ENCODE peak calls at places on chromosomes 11 and 22, in nine cellular contexts. R is ELR; I is GM23338; T is stimulated activated naive CD4-positive, alpha-beta T cell; H is HEK293T; W is activated T-cell treated with anti-CD3 and anti-CD28 coated beads, Interleukin-2, amount 50 U/mL, for 72 hours; L is substantia nigra; M is NCI-H1048; X is stimulated activated CD8-positive, alpha-beta memory T cell treated with anti-CD3 and anti-CD28 coated beads, Interleukin-4, amount 100 ng/mL, for 1 hour. D is an unnamed sample.

GRCh38 chr11:77525455-77526091 is 51.7 kb upstream of the PAK1 start:
- DNase-seq in R (no peak), I (no peak), T (no peak), H (no peak), W (no peak), L (no peak), M (no peak), X (no peak), D (no peak)

GRCh38 chr11:86202013-86202336 is 42.6 kb upstream of the EED start:
- DNase-seq in R (no peak), I (no peak), T (no peak), H (no peak), W (no peak), L (no peak), M (no peak), X (no peak), D (no peak)

GRCh38 chr11:57645716-57646085 is 4.0 kb downstream of the YPEL4 start:
- DNase-seq in R (no peak), I (peak), T (no peak), H (no peak), W (no peak), L (no peak), M (no peak), X (no peak), D (no peak)

GRCh38 chr22:38952382-38952993 is 4.9 kb upstream of the APOBEC3A start:
- DNase-seq in R (no peak), I (no peak), T (no peak), H (no peak), W (no peak), L (no peak), M (no peak), X (no peak), D (no peak)

GRCh38 chr22:27492566-27493201 is 308.9 kb downstream of the MN1 start:
- DNase-seq in R (peak), I (no peak), T (no peak), H (no peak), W (no peak), L (no peak), M (no peak), X (no peak), D (peak)

GRCh38 chr22:47472636-47473035 is 710.2 kb downstream of the TBC1D22A start:
- DNase-seq in R (no peak), I (no peak), T (no peak), H (no peak), W (no peak), L (no peak), M (no peak), X (no peak), D (no peak)

GRCh38 chr22:49052023-49052538 is 775.6 kb downstream of the BRD1 start:
- DNase-seq in R (no peak), I (no peak), T (no peak), H (no peak), W (peak), L (no peak), M (no peak), X (no peak), D (no peak)

GRCh38 chr22:44256860-44257560 is 55.7 kb downstream of the SHISAL1 start:
- DNase-seq in R (no peak), I (no peak), T (no peak), H (no peak), W (no peak), L (no peak), M (no peak), X (no peak), D (no peak)

GRCh38 chr22:40818747-40819662 is at the start of gene SLC25A17:
- DNase-seq in R (peak), I (peak), T (peak), H (peak), W (peak), L (peak), M (peak), X (peak), D (peak)

GRCh38 chr11:10134975-10135481 is 159.0 kb downstream of the SBF2 start:
- DNase-seq in R (no peak), I (no peak), T (no peak), H (no peak), W (no peak), L (no peak), M (no peak), X (no peak), D (no peak)